ENCODE peak calls at places on chromosomes 5 and 9, in six cellular contexts. P is NCI-H1105, J is caudate nucleus, T is activated T-helper 1 cell treated with Interleukin-2 at 50 U/mL for 16 hours, O is OCI-LY7, I is NCI-H524. X is an unnamed sample.

GRCh38 chr9:75588808-75589207 is 301.7 kb upstream of the PCSK5 start:
- DNase-seq in P (no peak), J (no peak), T (no peak), O (peak; percentile 37), I (no peak), X (no peak)

GRCh38 chr5:178236685-178237084 is 4.1 kb upstream of the PHYKPL start:
- DNase-seq in P (no peak), J (no peak), T (no peak), O (no peak), I (no peak), X (no peak)

GRCh38 chr5:91556-92263 is at the start of gene PLEKHG4B:
- DNase-seq in P (peak; percentile 96), J (no peak), T (no peak), O (no peak), I (peak; percentile 90), X (peak; percentile 99)

GRCh38 chr5:57179262-57179960 is 5.6 kb downstream of the GPBP1 start:
- DNase-seq in P (no peak), J (no peak), T (no peak), O (no peak), I (no peak), X (no peak)

GRCh38 chr5:101045689-101046088 is 142.6 kb upstream of the ST8SIA4 start:
- DNase-seq in P (no peak), J (no peak), T (no peak), O (peak; percentile 38), I (no peak), X (no peak)

GRCh38 chr5:37900692-37901091 is 60.9 kb upstream of the GDNF start:
- DNase-seq in P (no peak), J (peak; percentile 15), T (no peak), O (peak; percentile 0), I (no peak), X (peak; percentile 14)

GRCh38 chr9:124449381-124450151 is 685 bp upstream of the ADGRD2 start:
- DNase-seq in P (no peak), J (no peak), T (no peak), O (no peak), I (no peak), X (no peak)

GRCh38 chr5:130836729-130837660 is 328.1 kb downstream of the HINT1 start:
- DNase-seq in P (no peak), J (no peak), T (no peak), O (no peak), I (no peak), X (no peak)

GRCh38 chr5:74579215-74579614 is 61.3 kb downstream of the ENC1 start:
- DNase-seq in P (no peak), J (no peak), T (peak; percentile 8), O (no peak), I (no peak), X (no peak)

X was measured in NCI-H510A.